ENCODE peak calls at places on chromosome 19, in nine cellular contexts. One of them, this sample, is unnamed.

GRCh38 chr19:46863818-46864629 is 3.2 kb downstream of the ARHGAP35 start:
- DNase-seq in left colon: no peak
- DNase-seq in RWPE1: peak
- DNase-seq in GM04503: peak
- DNase-seq in NCI-H1930: no peak
- DNase-seq in fibroblast of lung: peak
- DNase-seq in WTC11: peak
- DNase-seq in AG09319: peak
- DNase-seq in stimulated activated CD4-positive, alpha-beta T cell treated with anti-CD3 and anti-CD28 coated beads, Interleukin-4, amount 100 ng/mL, for 24 hours: no peak
- DNase-seq in this sample: no peak

GRCh38 chr19:3682741-3683404 is 17.4 kb downstream of the PIP5K1C start:
- DNase-seq in NCI-H1930: no peak
- DNase-seq in left colon: no peak
- DNase-seq in AG09319: no peak
- DNase-seq in fibroblast of lung: peak
- DNase-seq in WTC11: no peak
- DNase-seq in RWPE1: no peak
- DNase-seq in stimulated activated CD4-positive, alpha-beta T cell treated with anti-CD3 and anti-CD28 coated beads, Interleukin-4, amount 100 ng/mL, for 24 hours: no peak
- DNase-seq in GM04503: no peak
- DNase-seq in this sample: no peak

GRCh38 chr19:3404324-3405260 is 38.2 kb downstream of the NFIC start:
- DNase-seq in fibroblast of lung: peak
- DNase-seq in AG09319: peak
- DNase-seq in stimulated activated CD4-positive, alpha-beta T cell treated with anti-CD3 and anti-CD28 coated beads, Interleukin-4, amount 100 ng/mL, for 24 hours: no peak
- DNase-seq in RWPE1: no peak
- DNase-seq in left colon: peak
- DNase-seq in GM04503: no peak
- DNase-seq in WTC11: no peak
- DNase-seq in NCI-H1930: no peak
- DNase-seq in this sample: no peak

GRCh38 chr19:40603071-40603718 is 2.0 kb downstream of the LTBP4 start:
- DNase-seq in GM04503: no peak
- DNase-seq in fibroblast of lung: no peak
- DNase-seq in RWPE1: no peak
- DNase-seq in stimulated activated CD4-positive, alpha-beta T cell treated with anti-CD3 and anti-CD28 coated beads, Interleukin-4, amount 100 ng/mL, for 24 hours: no peak
- DNase-seq in left colon: no peak
- DNase-seq in WTC11: no peak
- DNase-seq in NCI-H1930: no peak
- DNase-seq in AG09319: no peak
- DNase-seq in this sample: no peak

GRCh38 chr19:16073481-16073880 is 2.8 kb upstream of the TPM4 start:
- DNase-seq in left colon: peak
- DNase-seq in stimulated activated CD4-positive, alpha-beta T cell treated with anti-CD3 and anti-CD28 coated beads, Interleukin-4, amount 100 ng/mL, for 24 hours: no peak
- DNase-seq in AG09319: no peak
- DNase-seq in GM04503: no peak
- DNase-seq in fibroblast of lung: no peak
- DNase-seq in WTC11: no peak
- DNase-seq in NCI-H1930: no peak
- DNase-seq in RWPE1: no peak
- DNase-seq in this sample: no peak

GRCh38 chr19:45123440-45123850 is 30.5 kb downstream of the PPP1R37 start:
- DNase-seq in stimulated activated CD4-positive, alpha-beta T cell treated with anti-CD3 and anti-CD28 coated beads, Interleukin-4, amount 100 ng/mL, for 24 hours: no peak
- DNase-seq in NCI-H1930: no peak
- DNase-seq in fibroblast of lung: no peak
- DNase-seq in GM04503: no peak
- DNase-seq in left colon: no peak
- DNase-seq in RWPE1: peak
- DNase-seq in WTC11: no peak
- DNase-seq in AG09319: no peak
- DNase-seq in this sample: no peak

GRCh38 chr19:15115080-15115479 is 7.9 kb downstream of the SYDE1 start:
- DNase-seq in left colon: peak
- DNase-seq in stimulated activated CD4-positive, alpha-beta T cell treated with anti-CD3 and anti-CD28 coated beads, Interleukin-4, amount 100 ng/mL, for 24 hours: no peak
- DNase-seq in AG09319: no peak
- DNase-seq in NCI-H1930: no peak
- DNase-seq in WTC11: no peak
- DNase-seq in fibroblast of lung: peak
- DNase-seq in RWPE1: no peak
- DNase-seq in GM04503: no peak
- DNase-seq in this sample: no peak

GRCh38 chr19:1291761-1292418 is 6.2 kb downstream of the EFNA2 start:
- DNase-seq in left colon: no peak
- DNase-seq in NCI-H1930: no peak
- DNase-seq in GM04503: no peak
- DNase-seq in WTC11: no peak
- DNase-seq in stimulated activated CD4-positive, alpha-beta T cell treated with anti-CD3 and anti-CD28 coated beads, Interleukin-4, amount 100 ng/mL, for 24 hours: no peak
- DNase-seq in RWPE1: no peak
- DNase-seq in fibroblast of lung: no peak
- DNase-seq in AG09319: no peak
- DNase-seq in this sample: no peak

GRCh38 chr19:36420961-36421748 is 2.7 kb upstream of the ZFP82 start:
- DNase-seq in NCI-H1930: peak
- DNase-seq in left colon: no peak
- DNase-seq in RWPE1: no peak
- DNase-seq in fibroblast of lung: peak
- DNase-seq in stimulated activated CD4-positive, alpha-beta T cell treated with anti-CD3 and anti-CD28 coated beads, Interleukin-4, amount 100 ng/mL, for 24 hours: no peak
- DNase-seq in WTC11: peak
- DNase-seq in GM04503: peak
- DNase-seq in AG09319: no peak
- DNase-seq in this sample: no peak

GRCh38 chr19:10508707-10509106 is 5.6 kb upstream of the KEAP1 start:
- DNase-seq in RWPE1: no peak
- DNase-seq in stimulated activated CD4-positive, alpha-beta T cell treated with anti-CD3 and anti-CD28 coated beads, Interleukin-4, amount 100 ng/mL, for 24 hours: peak
- DNase-seq in left colon: no peak
- DNase-seq in fibroblast of lung: no peak
- DNase-seq in GM04503: no peak
- DNase-seq in NCI-H1930: no peak
- DNase-seq in AG09319: no peak
- DNase-seq in WTC11: no peak
- DNase-seq in this sample: no peak

GRCh38 chr19:49929121-49929610 is at the start of the genes ATF5 and NUP62:
- DNase-seq in NCI-H1930: peak
- DNase-seq in fibroblast of lung: peak
- DNase-seq in AG09319: peak
- DNase-seq in RWPE1: peak
- DNase-seq in GM04503: peak
- DNase-seq in WTC11: peak
- DNase-seq in stimulated activated CD4-positive, alpha-beta T cell treated with anti-CD3 and anti-CD28 coated beads, Interleukin-4, amount 100 ng/mL, for 24 hours: peak
- DNase-seq in left colon: peak
- DNase-seq in this sample: peak

GRCh38 chr19:3573162-3573857 is 566 bp downstream of the HMG20B start:
- DNase-seq in GM04503: no peak
- DNase-seq in left colon: peak
- DNase-seq in WTC11: peak
- DNase-seq in stimulated activated CD4-positive, alpha-beta T cell treated with anti-CD3 and anti-CD28 coated beads, Interleukin-4, amount 100 ng/mL, for 24 hours: peak
- DNase-seq in NCI-H1930: no peak
- DNase-seq in fibroblast of lung: no peak
- DNase-seq in RWPE1: no peak
- DNase-seq in AG09319: no peak
- DNase-seq in this sample: no peak

GRCh38 chr19:16021796-16022195 is 54.5 kb upstream of the TPM4 start:
- DNase-seq in WTC11: no peak
- DNase-seq in fibroblast of lung: no peak
- DNase-seq in AG09319: no peak
- DNase-seq in left colon: no peak
- DNase-seq in NCI-H1930: no peak
- DNase-seq in GM04503: no peak
- DNase-seq in stimulated activated CD4-positive, alpha-beta T cell treated with anti-CD3 and anti-CD28 coated beads, Interleukin-4, amount 100 ng/mL, for 24 hours: no peak
- DNase-seq in RWPE1: no peak
- DNase-seq in this sample: no peak

GRCh38 chr19:13781547-13781946 is 7.3 kb downstream of the C19orf53 start:
- DNase-seq in AG09319: peak
- DNase-seq in GM04503: no peak
- DNase-seq in stimulated activated CD4-positive, alpha-beta T cell treated with anti-CD3 and anti-CD28 coated beads, Interleukin-4, amount 100 ng/mL, for 24 hours: no peak
- DNase-seq in NCI-H1930: no peak
- DNase-seq in fibroblast of lung: peak
- DNase-seq in RWPE1: peak
- DNase-seq in left colon: peak
- DNase-seq in WTC11: peak
- DNase-seq in this sample: no peak

GRCh38 chr19:32519023-32519422 is 62.0 kb upstream of the PDCD5 start:
- DNase-seq in RWPE1: no peak
- DNase-seq in WTC11: no peak
- DNase-seq in fibroblast of lung: no peak
- DNase-seq in stimulated activated CD4-positive, alpha-beta T cell treated with anti-CD3 and anti-CD28 coated beads, Interleukin-4, amount 100 ng/mL, for 24 hours: no peak
- DNase-seq in AG09319: no peak
- DNase-seq in left colon: no peak
- DNase-seq in NCI-H1930: no peak
- DNase-seq in GM04503: no peak
- DNase-seq in this sample: no peak

GRCh38 chr19:45528149-45528743 is 21.0 kb downstream of the VASP start:
- DNase-seq in WTC11: peak
- DNase-seq in AG09319: no peak
- DNase-seq in NCI-H1930: no peak
- DNase-seq in fibroblast of lung: peak
- DNase-seq in stimulated activated CD4-positive, alpha-beta T cell treated with anti-CD3 and anti-CD28 coated beads, Interleukin-4, amount 100 ng/mL, for 24 hours: no peak
- DNase-seq in GM04503: no peak
- DNase-seq in RWPE1: peak
- DNase-seq in left colon: no peak
- DNase-seq in this sample: no peak

GRCh38 chr19:57269515-57270250 is 10.6 kb upstream of the ZNF460 start:
- DNase-seq in WTC11: no peak
- DNase-seq in NCI-H1930: no peak
- DNase-seq in fibroblast of lung: peak
- DNase-seq in GM04503: peak
- DNase-seq in left colon: no peak
- DNase-seq in stimulated activated CD4-positive, alpha-beta T cell treated with anti-CD3 and anti-CD28 coated beads, Interleukin-4, amount 100 ng/mL, for 24 hours: no peak
- DNase-seq in RWPE1: peak
- DNase-seq in AG09319: peak
- DNase-seq in this sample: peak

This sample was measured in NCI-H526 treated with DMSO at 0.1 percent for 48 hours.